ENCODE peak calls at places on chromosomes 4 and X, in six cellular contexts. H, P, M, Q, J and S are unnamed samples.

GRCh38 chrX:18255059-18255458 is 34.4 kb upstream of the BEND2 start:
- DNase-seq in H (no peak), P (no peak), M (no peak), Q (no peak), J (no peak), S (no peak)

GRCh38 chr4:147247577-147247976 is 233.3 kb upstream of the EDNRA start:
- DNase-seq in H (no peak), P (no peak), M (peak; percentile 22), Q (no peak), J (no peak), S (no peak)

GRCh38 chr4:22502895-22503814 is 12.7 kb downstream of the ADGRA3 start:
- DNase-seq in H (no peak), P (no peak), M (no peak), Q (no peak), J (no peak), S (no peak)

GRCh38 chr4:9971711-9972110 is 49.6 kb downstream of the SLC2A9 start:
- DNase-seq in H (no peak), P (no peak), M (no peak), Q (no peak), J (no peak), S (no peak)

GRCh38 chr4:19494958-19495357 is 756.7 kb upstream of the SLIT2 start:
- DNase-seq in H (no peak), P (no peak), M (no peak), Q (no peak), J (no peak), S (no peak)

GRCh38 chr4:170589597-170590191 is 499.9 kb upstream of the AADAT start:
- DNase-seq in H (no peak), P (no peak), M (peak; percentile 9), Q (no peak), J (no peak), S (no peak)

GRCh38 chrX:131763674-131764073 is 219.8 kb downstream of the OR13H1 start:
- DNase-seq in H (no peak), P (peak; percentile 80), M (peak; percentile 69), Q (no peak), J (peak; percentile 89), S (peak; percentile 78)

GRCh38 chr4:82415922-82416365 is 14.3 kb downstream of the HNRNPDL start:
- DNase-seq in H (no peak), P (no peak), M (no peak), Q (no peak), J (no peak), S (no peak)

GRCh38 chrX:83535417-83536244 is 27.5 kb downstream of the POU3F4 start:
- DNase-seq in H (no peak), P (no peak), M (no peak), Q (no peak), J (no peak), S (no peak)

GRCh38 chrX:120238947-120239346 is 11.7 kb upstream of the ZBTB33 start:
- DNase-seq in H (no peak), P (no peak), M (no peak), Q (no peak), J (no peak), S (no peak)

GRCh38 chr4:177125656-177126055 is 184.0 kb upstream of the NEIL3 start:
- DNase-seq in H (no peak), P (no peak), M (no peak), Q (no peak), J (no peak), S (no peak)

GRCh38 chrX:103666202-103667107 is 20.0 kb downstream of the MORF4L2 start:
- DNase-seq in H (no peak), P (no peak), M (no peak), Q (no peak), J (no peak), S (no peak)

DNA sequence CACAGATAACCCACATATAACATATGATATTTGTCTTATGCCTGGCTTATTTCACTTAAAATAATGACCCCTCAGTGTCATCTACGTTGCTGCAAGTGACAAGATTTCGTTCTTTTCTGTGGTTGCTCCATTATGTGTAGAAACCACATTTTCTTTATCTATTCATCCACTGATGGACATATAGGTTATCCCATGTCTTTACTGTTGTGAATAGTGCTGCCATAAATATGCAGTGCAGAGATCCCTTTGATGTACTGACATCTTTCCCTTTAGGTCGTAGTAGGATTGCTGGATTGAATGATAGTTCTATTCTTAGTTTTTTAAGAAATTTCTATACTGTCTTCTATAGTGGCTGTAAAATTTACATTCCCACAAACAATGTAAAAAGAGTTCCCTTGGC is 135.8 kb downstream of the TET2 start:
- DNase-seq in H (no peak), P (no peak), M (no peak), Q (no peak), J (no peak), S (no peak)
- TF ChIP-seq EP300 in H (no peak), P (no peak), M (no peak), Q (no peak), J (no peak), S (no peak)

DNA sequence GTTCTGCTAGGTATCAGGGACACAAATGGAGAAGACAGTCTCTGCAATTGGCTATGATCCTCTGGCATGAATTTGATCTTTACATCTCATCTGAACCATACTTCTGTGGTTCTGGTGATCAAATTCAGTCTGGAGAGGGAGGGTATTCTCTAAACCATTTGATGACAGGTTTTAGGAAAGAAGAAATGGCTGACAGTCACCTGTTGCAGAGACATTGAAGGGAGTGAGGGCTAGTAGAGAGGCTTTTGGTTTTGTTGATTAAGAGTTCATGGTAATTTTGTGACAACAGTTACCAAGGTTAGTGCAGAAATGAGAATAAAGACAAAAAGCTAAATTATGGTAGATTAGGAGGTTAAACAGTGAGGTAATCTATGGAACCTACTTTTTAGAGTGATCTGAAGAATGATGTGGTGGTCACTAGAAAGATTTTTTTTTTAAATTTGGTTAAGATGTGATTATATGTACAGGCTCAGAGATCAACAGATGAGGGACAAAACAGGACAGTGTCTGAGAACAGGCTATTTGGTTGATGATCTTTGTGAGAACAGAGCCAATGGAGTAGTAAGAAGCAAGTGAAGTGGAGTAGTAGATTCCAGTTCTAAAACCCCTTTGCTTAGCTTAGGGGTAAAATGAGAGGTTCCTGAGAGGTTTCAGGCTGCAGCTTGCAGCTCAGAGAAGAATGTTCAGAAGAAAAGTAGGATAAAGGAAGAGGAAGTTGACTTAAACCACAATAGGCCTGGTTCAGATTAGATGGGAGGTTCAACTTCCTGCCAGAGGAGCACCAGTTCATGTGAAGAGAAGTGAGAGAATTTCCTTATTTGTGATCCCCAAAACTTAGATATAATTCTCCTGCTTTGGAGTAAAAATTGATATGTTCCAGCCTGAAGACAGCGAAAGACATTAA is 34.7 kb downstream of the VSIG4 start:
- DNase-seq in H (no peak), P (no peak), M (no peak), Q (no peak), J (no peak), S (no peak)
- TF ChIP-seq EP300 in H (no peak), P (no peak), M (no peak), Q (no peak), J (no peak), S (no peak)

GRCh38 chr4:140252144-140252741 is 98.3 kb upstream of the MAML3 start:
- DNase-seq in H (no peak), P (peak; percentile 69), M (peak; percentile 21), Q (no peak), J (peak; percentile 46), S (peak; percentile 63)

GRCh38 chr4:140252742-140253555 is 99.0 kb upstream of the MAML3 start:
- DNase-seq in H (peak; percentile 95), P (peak; percentile 74), M (peak; percentile 63), Q (no peak), J (peak; percentile 78), S (peak; percentile 85)

GRCh38 chr4:140255467-140255866 is 101.5 kb upstream of the MAML3 start:
- DNase-seq in H (no peak), P (no peak), M (no peak), Q (no peak), J (no peak), S (no peak)

GRCh38 chr4:140254656-140255299 is 100.8 kb upstream of the MAML3 start:
- DNase-seq in H (no peak), P (no peak), M (no peak), Q (no peak), J (no peak), S (no peak)

DNA sequence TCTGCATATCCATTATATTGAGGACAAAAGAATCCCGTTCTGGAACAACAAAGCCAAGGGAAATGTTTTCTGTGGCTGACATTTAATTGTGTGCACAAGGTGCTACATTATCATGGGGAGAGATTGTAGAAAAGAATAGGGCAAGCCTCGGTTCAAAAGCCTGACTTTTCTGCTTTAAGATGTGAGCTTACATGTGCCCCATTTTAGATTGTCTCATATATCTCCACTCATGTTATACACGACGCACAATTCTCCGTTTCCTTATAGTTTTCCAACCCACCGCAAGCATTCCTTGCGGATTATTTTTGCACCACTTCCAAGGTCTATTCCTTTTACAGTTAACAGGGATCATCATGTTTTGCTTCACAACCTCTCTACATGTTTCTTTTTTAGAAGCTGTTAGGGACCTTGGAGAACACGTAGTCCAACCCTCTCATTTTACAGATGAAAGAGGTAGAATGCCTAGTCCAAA is 99.6 kb upstream of the MAML3 start:
- DNase-seq in H (no peak), P (no peak), M (no peak), Q (no peak), J (no peak), S (no peak)
- TF ChIP-seq EP300 in H (no peak), P (no peak), M (no peak), Q (no peak), J (no peak), S (no peak)

GRCh38 chrX:112830540-112830939 is 10.1 kb downstream of the AMOT start:
- DNase-seq in H (no peak), P (no peak), M (no peak), Q (no peak), J (no peak), S (no peak)

GRCh38 chrX:112820364-112821308 is 20.0 kb downstream of the AMOT start:
- DNase-seq in H (no peak), P (no peak), M (no peak), Q (no peak), J (no peak), S (no peak)

GRCh38 chrX:112827292-112827903 is 13.2 kb downstream of the AMOT start:
- DNase-seq in H (no peak), P (no peak), M (no peak), Q (no peak), J (no peak), S (no peak)

GRCh38 chrX:112822892-112823291 is 17.7 kb downstream of the AMOT start:
- DNase-seq in H (no peak), P (no peak), M (no peak), Q (no peak), J (no peak), S (no peak)

GRCh38 chrX:112826020-112826419 is 14.6 kb downstream of the AMOT start:
- DNase-seq in H (no peak), P (no peak), M (no peak), Q (no peak), J (no peak), S (no peak)
- TF ChIP-seq EP300 in H (no peak), P (no peak), M (no peak), Q (no peak), J (no peak), S (no peak)

GRCh38 chr4:3462321-3462789 is 751 bp upstream of the DOK7 start:
- DNase-seq in H (peak; percentile 43), P (no peak), M (no peak), Q (no peak), J (no peak), S (no peak)

GRCh38 chr4:3464349-3464905 is 1.3 kb downstream of the DOK7 start:
- DNase-seq in H (peak; percentile 76), P (no peak), M (no peak), Q (no peak), J (no peak), S (no peak)

GRCh38 chr4:3463556-3464348 is 646 bp downstream of the DOK7 start:
- DNase-seq in H (peak; percentile 79), P (no peak), M (no peak), Q (no peak), J (no peak), S (no peak)

GRCh38 chr4:3461515-3462291 is 1.4 kb upstream of the DOK7 start:
- DNase-seq in H (peak; percentile 90), P (no peak), M (no peak), Q (no peak), J (peak; percentile 62), S (no peak)

GRCh38 chr4:3462790-3463415 is at the start of gene DOK7:
- DNase-seq in H (peak; percentile 91), P (no peak), M (no peak), Q (no peak), J (no peak), S (no peak)
- TF ChIP-seq EP300 in H (no peak), P (no peak), M (no peak), Q (no peak), J (no peak), S (no peak)